ENCODE peak calls at places on chromosomes 6 and 20, in seven cellular contexts. S, T, D, E, J, M and A are unnamed samples.

GRCh38 chr20:41047975-41048305 is 19.3 kb downstream of the TOP1 start:
- DNase-seq in S (no peak), T (peak), D (peak), E (no peak), J (peak), M (no peak), A (peak)

GRCh38 chr6:74603676-74604075 is 602.2 kb downstream of the COL12A1 start:
- DNase-seq in S (peak), T (no peak), D (peak), E (no peak), J (no peak), M (no peak), A (no peak)

GRCh38 chr6:166068768-166069167 is 98.9 kb downstream of the TBXT start:
- DNase-seq in S (no peak), T (no peak), D (no peak), E (no peak), J (no peak), M (no peak), A (no peak)

GRCh38 chr6:35728663-35729348 is 8.0 kb upstream of the ARMC12 start:
- DNase-seq in S (no peak), T (no peak), D (no peak), E (no peak), J (no peak), M (no peak), A (no peak)

GRCh38 chr6:31359556-31359955 is 2.6 kb upstream of the HLA-B start:
- DNase-seq in S (no peak), T (no peak), D (no peak), E (no peak), J (no peak), M (no peak), A (no peak)

GRCh38 chr20:56708991-56709390 is 79.9 kb downstream of the TFAP2C start:
- DNase-seq in S (no peak), T (no peak), D (no peak), E (no peak), J (no peak), M (no peak), A (no peak)

GRCh38 chr20:53642196-53643030 is 48.8 kb upstream of the ZNF217 start:
- DNase-seq in S (peak), T (peak), D (peak), E (no peak), J (no peak), M (peak), A (peak)

GRCh38 chr6:48670546-48670945 is 559.5 kb upstream of the PTCHD4 start:
- DNase-seq in S (no peak), T (no peak), D (no peak), E (no peak), J (no peak), M (no peak), A (no peak)

GRCh38 chr6:34852406-34853085 is 35.3 kb downstream of the TAF11 start:
- DNase-seq in S (peak), T (no peak), D (no peak), E (no peak), J (no peak), M (no peak), A (no peak)

GRCh38 chr6:79672631-79673065 is 41.5 kb downstream of the SH3BGRL2 start:
- DNase-seq in S (peak), T (peak), D (peak), E (no peak), J (peak), M (peak), A (peak)

GRCh38 chr6:31597006-31597405 is 4.2 kb upstream of the NCR3 start:
- DNase-seq in S (peak), T (peak), D (peak), E (no peak), J (no peak), M (peak), A (peak)

GRCh38 chr6:100905067-100905466 is 23.9 kb upstream of the ASCC3 start:
- DNase-seq in S (no peak), T (no peak), D (no peak), E (no peak), J (no peak), M (no peak), A (no peak)

GRCh38 chr20:53757472-53757913 is 163.9 kb upstream of the ZNF217 start:
- DNase-seq in S (no peak), T (no peak), D (no peak), E (no peak), J (no peak), M (no peak), A (no peak)

GRCh38 chr6:42901538-42901957 is 14.3 kb upstream of the PTCRA start:
- DNase-seq in S (peak), T (peak), D (peak), E (peak), J (peak), M (peak), A (peak)

GRCh38 chr6:149015224-149015876 is 268.5 kb downstream of the UST start:
- DNase-seq in S (peak), T (peak), D (peak), E (no peak), J (no peak), M (no peak), A (no peak)

GRCh38 chr6:40819182-40819834 is 219.7 kb downstream of the UNC5CL start:
- DNase-seq in S (no peak), T (no peak), D (no peak), E (no peak), J (no peak), M (no peak), A (no peak)

GRCh38 chr6:107536183-107536582 is 46.3 kb downstream of the SOBP start:
- DNase-seq in S (no peak), T (no peak), D (no peak), E (peak), J (no peak), M (no peak), A (no peak)

GRCh38 chr6:4914412-4915159 is 89.3 kb downstream of the RPP40 start:
- DNase-seq in S (peak), T (peak), D (peak), E (peak), J (no peak), M (no peak), A (peak)

GRCh38 chr20:61785567-61785816 is 280.2 kb downstream of the TAF4 start:
- DNase-seq in S (no peak), T (no peak), D (no peak), E (no peak), J (no peak), M (no peak), A (no peak)

GRCh38 chr6:4188801-4189200 is 53.4 kb upstream of the ECI2 start:
- DNase-seq in S (no peak), T (no peak), D (no peak), E (no peak), J (no peak), M (peak), A (no peak)

GRCh38 chr6:2976571-2977085 is 5.3 kb upstream of the SERPINB6 start:
- DNase-seq in S (peak), T (peak), D (peak), E (no peak), J (no peak), M (no peak), A (peak)

GRCh38 chr20:23412026-23412425 is 9.3 kb downstream of the NAPB start:
- DNase-seq in S (no peak), T (no peak), D (peak), E (no peak), J (no peak), M (no peak), A (no peak)

GRCh38 chr6:130365166-130366010 is 429 bp upstream of the TMEM200A start:
- DNase-seq in S (peak), T (peak), D (peak), E (no peak), J (peak), M (peak), A (peak)

GRCh38 chr6:92790381-92790780 is 629.0 kb downstream of the EPHA7 start:
- DNase-seq in S (no peak), T (no peak), D (no peak), E (no peak), J (no peak), M (no peak), A (no peak)

GRCh38 chr6:149965191-149966020 is 1.7 kb downstream of the ULBP1 start:
- DNase-seq in S (no peak), T (peak), D (no peak), E (no peak), J (peak), M (no peak), A (no peak)